ENCODE peak calls at places on chromosome 12, in seven cellular contexts. P is WERI-Rb-1; O is CD8-positive, alpha-beta T cell; I is sigmoid colon; R is osteoblast; L is left lung; J is GM23248. N is an unnamed sample.

GRCh38 chr12:112168561-112168971 is 43.2 kb downstream of the TRAFD1 start:
- DNase-seq in P (no peak), O (no peak), I (peak), R (no peak), L (no peak), J (no peak), N (no peak)

GRCh38 chr12:85834378-85834777 is 1.8 kb downstream of the RASSF9 start:
- DNase-seq in P (no peak), O (no peak), I (no peak), R (no peak), L (no peak), J (peak), N (no peak)

GRCh38 chr12:18798445-18799139 is 60.7 kb downstream of the CAPZA3 start:
- DNase-seq in P (no peak), O (no peak), I (no peak), R (peak), L (no peak), J (no peak), N (no peak)

GRCh38 chr12:15634010-15634676 is 155.0 kb downstream of the EPS8 start:
- DNase-seq in P (no peak), O (no peak), I (no peak), R (no peak), L (no peak), J (peak), N (no peak)

GRCh38 chr12:77232045-77232444 is 166.7 kb upstream of the E2F7 start:
- DNase-seq in P (no peak), O (no peak), I (no peak), R (no peak), L (no peak), J (peak), N (no peak)

GRCh38 chr12:113180333-113180732 is 4.9 kb downstream of the DDX54 start:
- DNase-seq in P (peak), O (no peak), I (no peak), R (no peak), L (no peak), J (no peak), N (no peak)

GRCh38 chr12:108642269-108642870 is 8.7 kb upstream of the SELPLG start:
- DNase-seq in P (peak), O (no peak), I (no peak), R (no peak), L (no peak), J (no peak), N (no peak)

GRCh38 chr12:68791897-68792481 is 16.0 kb upstream of the MDM2 start:
- DNase-seq in P (no peak), O (no peak), I (no peak), R (no peak), L (no peak), J (no peak), N (no peak)

GRCh38 chr12:82314406-82314892 is 43.7 kb downstream of the CCDC59 start:
- DNase-seq in P (no peak), O (no peak), I (no peak), R (no peak), L (peak), J (no peak), N (no peak)

GRCh38 chr12:32272465-32272864 is 126.9 kb upstream of the FGD4 start:
- DNase-seq in P (no peak), O (no peak), I (no peak), R (no peak), L (no peak), J (no peak), N (no peak)

GRCh38 chr12:48978291-48978740 is at the start of gene WNT1:
- DNase-seq in P (no peak), O (no peak), I (no peak), R (peak), L (peak), J (peak), N (no peak)

GRCh38 chr12:47725091-47725772 is at the start of gene ENDOU:
- DNase-seq in P (no peak), O (no peak), I (peak), R (peak), L (no peak), J (no peak), N (no peak)

GRCh38 chr12:45388545-45388944 is 172.7 kb downstream of the ANO6 start:
- DNase-seq in P (peak), O (no peak), I (no peak), R (peak), L (no peak), J (peak), N (peak)

GRCh38 chr12:46524778-46525177 is 152.2 kb upstream of the SLC38A2 start:
- DNase-seq in P (no peak), O (no peak), I (peak), R (peak), L (no peak), J (peak), N (no peak)

GRCh38 chr12:65510584-65511050 is 232.1 kb downstream of the MSRB3 start:
- DNase-seq in P (no peak), O (no peak), I (no peak), R (no peak), L (no peak), J (no peak), N (no peak)

GRCh38 chr12:107684029-107684790 is 1.4 kb upstream of the PWP1 start:
- DNase-seq in P (no peak), O (no peak), I (no peak), R (peak), L (no peak), J (peak), N (no peak)

GRCh38 chr12:25653487-25654175 is 100.5 kb upstream of the LMNTD1 start:
- DNase-seq in P (no peak), O (no peak), I (no peak), R (no peak), L (no peak), J (no peak), N (no peak)

GRCh38 chr12:25644964-25645363 is 91.9 kb upstream of the LMNTD1 start:
- DNase-seq in P (no peak), O (no peak), I (no peak), R (no peak), L (no peak), J (peak), N (no peak)

GRCh38 chr12:25645421-25645820 is 92.3 kb upstream of the LMNTD1 start:
- DNase-seq in P (no peak), O (no peak), I (no peak), R (no peak), L (no peak), J (no peak), N (no peak)

DNA sequence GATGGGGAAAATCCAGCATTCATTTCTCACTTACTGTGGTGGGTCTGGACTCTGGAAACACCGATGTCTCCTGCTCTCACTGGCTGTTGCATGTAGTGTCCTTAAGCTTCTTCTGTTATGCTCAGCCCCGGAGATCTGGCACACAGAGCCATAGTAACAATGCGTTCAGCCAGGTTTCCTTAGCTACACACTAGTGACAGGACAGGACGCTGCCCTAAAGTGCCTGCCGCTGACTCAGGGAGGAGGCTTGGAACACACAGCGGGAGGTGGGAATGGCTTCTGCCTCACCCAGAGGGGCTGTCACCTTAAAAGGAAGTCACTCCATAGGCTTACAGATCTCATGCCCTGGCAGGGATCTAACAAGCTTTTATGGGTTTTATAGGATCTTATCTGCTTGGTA is 95.4 kb upstream of the LMNTD1 start:
- DNase-seq in P (peak), O (no peak), I (peak), R (peak), L (no peak), J (peak), N (no peak)
- H3K4me3 ChIP-seq in P (peak), O (no peak), I (peak), R (peak), L (no peak), J (peak), N (no peak)

GRCh38 chr12:110687770-110688169 is 1.1 kb downstream of the HVCN1 start:
- DNase-seq in P (no peak), O (no peak), I (peak), R (peak), L (no peak), J (no peak), N (no peak)
- H3K4me3 ChIP-seq in P (no peak), O (no peak), I (no peak), R (no peak), L (no peak), J (no peak), N (peak)

GRCh38 chr12:14418526-14418925 is 53.0 kb downstream of the ATF7IP start:
- DNase-seq in P (no peak), O (no peak), I (no peak), R (peak), L (no peak), J (peak), N (no peak)

GRCh38 chr12:14410841-14411569 is 45.5 kb downstream of the ATF7IP start:
- DNase-seq in P (no peak), O (no peak), I (no peak), R (no peak), L (no peak), J (peak), N (no peak)

GRCh38 chr12:14417717-14418116 is 52.2 kb downstream of the ATF7IP start:
- DNase-seq in P (peak), O (peak), I (peak), R (peak), L (peak), J (peak), N (peak)

GRCh38 chr12:14416658-14417057 is 51.2 kb downstream of the ATF7IP start:
- DNase-seq in P (peak), O (no peak), I (no peak), R (peak), L (no peak), J (peak), N (no peak)
- H3K4me3 ChIP-seq in P (no peak), O (no peak), I (no peak), R (no peak), L (no peak), J (no peak), N (no peak)

DNA sequence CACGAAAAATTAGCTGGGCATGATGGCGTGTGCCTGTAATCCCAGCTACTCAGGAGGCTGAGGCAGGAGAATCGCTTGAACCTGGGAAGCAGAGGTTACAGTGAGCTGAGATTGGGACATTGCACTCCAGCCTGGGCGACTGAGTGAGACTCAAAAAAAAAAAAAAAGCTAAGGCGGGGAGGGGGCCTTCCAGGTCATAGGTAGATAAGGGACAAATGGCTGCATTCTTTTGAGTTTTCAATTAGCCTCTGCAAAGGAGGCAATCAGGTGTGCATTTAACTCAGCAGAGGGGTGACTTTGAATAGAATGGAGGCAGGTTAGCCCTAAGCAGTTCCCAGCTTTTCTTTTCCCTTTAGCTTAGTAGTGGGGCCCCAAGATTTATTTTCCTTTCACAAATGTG is 743 bp upstream of the AACS start:
- DNase-seq in P (no peak), O (no peak), I (no peak), R (peak), L (no peak), J (no peak), N (no peak)
- H3K4me3 ChIP-seq in P (peak), O (peak), I (peak), R (peak), L (no peak), J (peak), N (peak)

GRCh38 chr12:51390457-51391046 is 654 bp downstream of the GALNT6 start:
- DNase-seq in P (no peak), O (no peak), I (no peak), R (peak), L (no peak), J (no peak), N (no peak)

GRCh38 chr12:51391047-51391837 is at the start of gene GALNT6:
- DNase-seq in P (peak), O (peak), I (no peak), R (peak), L (peak), J (no peak), N (peak)

GRCh38 chr12:51395283-51396230 is 4.4 kb upstream of the GALNT6 start:
- DNase-seq in P (no peak), O (no peak), I (no peak), R (no peak), L (no peak), J (no peak), N (no peak)

GRCh38 chr12:51393676-51394545 is 2.7 kb upstream of the GALNT6 start:
- DNase-seq in P (no peak), O (peak), I (no peak), R (peak), L (no peak), J (peak), N (peak)

DNA sequence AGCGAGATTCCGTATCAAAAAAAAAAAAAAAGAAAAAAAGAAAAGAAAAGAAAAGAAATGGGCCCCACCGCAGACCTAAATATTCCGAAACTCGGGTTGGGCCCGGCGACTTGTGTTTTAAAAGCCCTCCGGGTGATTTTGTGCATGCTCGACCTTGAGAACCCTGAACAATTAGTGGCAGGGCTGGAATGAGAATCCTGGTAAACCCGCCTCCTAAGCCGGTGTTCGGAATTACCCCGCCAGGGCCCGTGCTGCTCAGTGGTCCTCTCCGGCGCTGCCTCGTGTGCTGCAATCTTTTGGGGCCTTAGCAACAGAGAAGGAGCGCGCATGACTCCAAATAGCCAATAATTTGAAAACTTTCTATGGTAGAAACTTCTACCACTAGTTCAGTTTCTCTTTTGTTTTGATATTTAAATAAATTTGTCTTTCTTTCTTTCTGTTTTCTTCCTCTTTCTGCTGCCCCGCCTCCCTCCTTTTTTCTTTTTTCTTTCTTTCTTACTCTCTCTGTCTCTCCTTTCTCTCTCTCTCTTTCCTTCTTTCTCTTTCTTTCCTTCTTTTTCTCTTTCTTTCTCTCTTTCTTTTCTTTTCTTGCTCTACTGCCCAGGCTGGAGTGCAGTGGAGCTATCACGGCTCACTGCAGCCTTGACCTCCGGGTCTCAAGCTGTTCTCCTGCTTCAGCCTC is 1.5 kb upstream of the GALNT6 start:
- DNase-seq in P (peak), O (no peak), I (no peak), R (no peak), L (no peak), J (peak), N (no peak)
- H3K4me3 ChIP-seq in P (peak), O (no peak), I (peak), R (peak), L (no peak), J (peak), N (no peak)

DNA sequence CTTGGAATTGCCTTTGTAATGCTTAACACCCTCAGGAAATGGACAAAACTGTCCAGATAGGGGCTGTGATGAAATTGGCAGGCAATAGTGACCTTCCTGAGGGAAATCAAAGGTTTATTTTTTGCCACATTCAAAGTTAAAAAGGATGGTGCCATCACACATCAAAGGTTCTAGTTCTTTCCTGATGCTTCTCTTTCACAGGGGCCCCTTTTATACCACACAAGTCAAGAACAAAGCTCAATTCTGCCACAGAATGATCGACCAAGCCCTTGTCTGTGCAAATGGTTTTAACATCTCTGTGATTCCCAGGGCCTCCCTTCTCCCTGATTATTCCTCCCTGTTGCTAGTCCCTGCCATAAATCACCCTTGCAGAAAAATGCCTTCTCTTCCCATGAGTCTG is 22.6 kb downstream of the SMCO2 start:
- DNase-seq in P (no peak), O (no peak), I (no peak), R (no peak), L (no peak), J (no peak), N (no peak)
- H3K4me3 ChIP-seq in P (no peak), O (no peak), I (no peak), R (no peak), L (no peak), J (no peak), N (no peak)

GRCh38 chr12:644293-644639 is 19.0 kb downstream of the NINJ2 start:
- DNase-seq in P (no peak), O (no peak), I (peak), R (no peak), L (no peak), J (no peak), N (no peak)
- H3K4me3 ChIP-seq in P (no peak), O (no peak), I (no peak), R (no peak), L (no peak), J (no peak), N (peak)

GRCh38 chr12:122182887-122183587 is at the start of gene LRRC43:
- DNase-seq in P (peak), O (no peak), I (no peak), R (peak), L (peak), J (peak), N (peak)
- H3K4me3 ChIP-seq in P (peak), O (peak), I (peak), R (peak), L (peak), J (peak), N (peak)

DNA sequence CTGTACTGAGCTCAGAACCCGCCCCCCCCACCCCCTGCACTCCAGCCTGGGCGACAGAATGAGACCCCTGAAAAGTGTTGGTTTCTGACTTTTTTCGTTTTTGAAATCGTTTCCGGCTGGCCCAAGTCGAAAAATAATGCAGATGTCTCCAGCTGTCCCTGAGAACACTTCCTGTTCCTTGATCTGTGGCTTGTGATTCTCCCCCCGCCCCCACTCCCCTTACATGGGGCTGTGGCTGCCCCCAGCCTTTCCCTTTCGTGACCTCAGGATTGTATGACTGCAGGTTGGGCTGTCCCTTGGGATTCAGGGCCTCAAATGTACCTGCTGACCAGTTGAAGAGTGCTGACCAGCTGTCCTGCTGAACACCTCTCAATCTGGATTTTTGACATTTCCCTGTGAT is 34.1 kb downstream of the NOC4L start:
- DNase-seq in P (no peak), O (no peak), I (no peak), R (no peak), L (no peak), J (no peak), N (peak)
- H3K4me3 ChIP-seq in P (no peak), O (peak), I (no peak), R (no peak), L (no peak), J (no peak), N (peak)

N was measured in HL-60.